ENCODE peak calls at places on chromosome 22, in six cellular contexts. One of them, this sample, is unnamed.

GRCh38 chr22:42717197-42717967 is 3.3 kb downstream of the A4GALT start:
- DNase-seq in fibroblast of lung: no peak
- DNase-seq in WTC11: peak; percentile 31
- DNase-seq in stimulated activated CD4-positive, alpha-beta T cell treated with anti-CD3 and anti-CD28 coated beads, Interleukin-4, amount 100 ng/mL, for 24 hours: no peak
- DNase-seq in activated CD8-positive, alpha-beta memory T cell treated with anti-CD3 and anti-CD28 coated beads for 48 hours: no peak
- DNase-seq in prostate gland: no peak
- DNase-seq in this sample: peak; percentile 65

GRCh38 chr22:39546889-39547586 is 14.5 kb upstream of the RPS19BP1 start:
- DNase-seq in fibroblast of lung: peak; percentile 59
- DNase-seq in stimulated activated CD4-positive, alpha-beta T cell treated with anti-CD3 and anti-CD28 coated beads, Interleukin-4, amount 100 ng/mL, for 24 hours: no peak
- DNase-seq in activated CD8-positive, alpha-beta memory T cell treated with anti-CD3 and anti-CD28 coated beads for 48 hours: no peak
- DNase-seq in WTC11: no peak
- DNase-seq in prostate gland: no peak
- DNase-seq in this sample: no peak

GRCh38 chr22:29661355-29661754 is 57.9 kb downstream of the NF2 start:
- DNase-seq in fibroblast of lung: peak; percentile 71
- DNase-seq in stimulated activated CD4-positive, alpha-beta T cell treated with anti-CD3 and anti-CD28 coated beads, Interleukin-4, amount 100 ng/mL, for 24 hours: no peak
- DNase-seq in activated CD8-positive, alpha-beta memory T cell treated with anti-CD3 and anti-CD28 coated beads for 48 hours: no peak
- DNase-seq in WTC11: no peak
- DNase-seq in prostate gland: no peak
- DNase-seq in this sample: no peak

GRCh38 chr22:21712751-21713427 is 22.7 kb downstream of the YPEL1 start:
- DNase-seq in prostate gland: peak; percentile 63
- DNase-seq in WTC11: peak; percentile 60
- DNase-seq in activated CD8-positive, alpha-beta memory T cell treated with anti-CD3 and anti-CD28 coated beads for 48 hours: peak; percentile 17
- DNase-seq in fibroblast of lung: peak; percentile 83
- DNase-seq in stimulated activated CD4-positive, alpha-beta T cell treated with anti-CD3 and anti-CD28 coated beads, Interleukin-4, amount 100 ng/mL, for 24 hours: peak; percentile 69
- DNase-seq in this sample: peak; percentile 58

GRCh38 chr22:48088226-48088625 is 1325.8 kb downstream of the TBC1D22A start:
- DNase-seq in prostate gland: no peak
- DNase-seq in WTC11: no peak
- DNase-seq in fibroblast of lung: no peak
- DNase-seq in activated CD8-positive, alpha-beta memory T cell treated with anti-CD3 and anti-CD28 coated beads for 48 hours: no peak
- DNase-seq in stimulated activated CD4-positive, alpha-beta T cell treated with anti-CD3 and anti-CD28 coated beads, Interleukin-4, amount 100 ng/mL, for 24 hours: no peak
- DNase-seq in this sample: no peak

GRCh38 chr22:48765595-48765994 is 1062.1 kb downstream of the BRD1 start:
- DNase-seq in fibroblast of lung: no peak
- DNase-seq in activated CD8-positive, alpha-beta memory T cell treated with anti-CD3 and anti-CD28 coated beads for 48 hours: no peak
- DNase-seq in WTC11: no peak
- DNase-seq in prostate gland: no peak
- DNase-seq in stimulated activated CD4-positive, alpha-beta T cell treated with anti-CD3 and anti-CD28 coated beads, Interleukin-4, amount 100 ng/mL, for 24 hours: no peak
- DNase-seq in this sample: no peak

GRCh38 chr22:39577900-39578299 is 7.3 kb downstream of the CACNA1I start:
- DNase-seq in stimulated activated CD4-positive, alpha-beta T cell treated with anti-CD3 and anti-CD28 coated beads, Interleukin-4, amount 100 ng/mL, for 24 hours: no peak
- DNase-seq in prostate gland: no peak
- DNase-seq in fibroblast of lung: no peak
- DNase-seq in activated CD8-positive, alpha-beta memory T cell treated with anti-CD3 and anti-CD28 coated beads for 48 hours: no peak
- DNase-seq in WTC11: no peak
- DNase-seq in this sample: no peak

GRCh38 chr22:37609240-37610152 is 862 bp downstream of the GGA1 start:
- DNase-seq in WTC11: no peak
- DNase-seq in fibroblast of lung: no peak
- DNase-seq in stimulated activated CD4-positive, alpha-beta T cell treated with anti-CD3 and anti-CD28 coated beads, Interleukin-4, amount 100 ng/mL, for 24 hours: no peak
- DNase-seq in activated CD8-positive, alpha-beta memory T cell treated with anti-CD3 and anti-CD28 coated beads for 48 hours: no peak
- DNase-seq in prostate gland: no peak
- DNase-seq in this sample: no peak

GRCh38 chr22:23878219-23878618 is 16.0 kb upstream of the MIF start:
- DNase-seq in stimulated activated CD4-positive, alpha-beta T cell treated with anti-CD3 and anti-CD28 coated beads, Interleukin-4, amount 100 ng/mL, for 24 hours: no peak
- DNase-seq in fibroblast of lung: no peak
- DNase-seq in prostate gland: no peak
- DNase-seq in activated CD8-positive, alpha-beta memory T cell treated with anti-CD3 and anti-CD28 coated beads for 48 hours: no peak
- DNase-seq in WTC11: no peak
- DNase-seq in this sample: no peak

GRCh38 chr22:27581241-27581640 is 220.3 kb downstream of the MN1 start:
- DNase-seq in prostate gland: no peak
- DNase-seq in WTC11: no peak
- DNase-seq in activated CD8-positive, alpha-beta memory T cell treated with anti-CD3 and anti-CD28 coated beads for 48 hours: no peak
- DNase-seq in stimulated activated CD4-positive, alpha-beta T cell treated with anti-CD3 and anti-CD28 coated beads, Interleukin-4, amount 100 ng/mL, for 24 hours: no peak
- DNase-seq in fibroblast of lung: no peak
- DNase-seq in this sample: no peak

GRCh38 chr22:25403752-25404471 is 160.6 kb upstream of the GRK3 start:
- DNase-seq in WTC11: no peak
- DNase-seq in fibroblast of lung: peak; percentile 59
- DNase-seq in stimulated activated CD4-positive, alpha-beta T cell treated with anti-CD3 and anti-CD28 coated beads, Interleukin-4, amount 100 ng/mL, for 24 hours: no peak
- DNase-seq in activated CD8-positive, alpha-beta memory T cell treated with anti-CD3 and anti-CD28 coated beads for 48 hours: no peak
- DNase-seq in prostate gland: no peak
- DNase-seq in this sample: no peak

GRCh38 chr22:20117656-20118571 is 888 bp upstream of the TRMT2A start:
- DNase-seq in fibroblast of lung: peak; percentile 8
- DNase-seq in activated CD8-positive, alpha-beta memory T cell treated with anti-CD3 and anti-CD28 coated beads for 48 hours: peak; percentile 65
- DNase-seq in stimulated activated CD4-positive, alpha-beta T cell treated with anti-CD3 and anti-CD28 coated beads, Interleukin-4, amount 100 ng/mL, for 24 hours: peak; percentile 87
- DNase-seq in WTC11: no peak
- DNase-seq in prostate gland: no peak
- DNase-seq in this sample: peak; percentile 34

GRCh38 chr22:24077416-24077815 is 66.3 kb downstream of the CABIN1 start:
- DNase-seq in activated CD8-positive, alpha-beta memory T cell treated with anti-CD3 and anti-CD28 coated beads for 48 hours: no peak
- DNase-seq in fibroblast of lung: no peak
- DNase-seq in prostate gland: no peak
- DNase-seq in WTC11: no peak
- DNase-seq in stimulated activated CD4-positive, alpha-beta T cell treated with anti-CD3 and anti-CD28 coated beads, Interleukin-4, amount 100 ng/mL, for 24 hours: no peak
- DNase-seq in this sample: no peak

GRCh38 chr22:39315389-39315788 is 4.0 kb downstream of the RPL3 start:
- DNase-seq in stimulated activated CD4-positive, alpha-beta T cell treated with anti-CD3 and anti-CD28 coated beads, Interleukin-4, amount 100 ng/mL, for 24 hours: no peak
- DNase-seq in fibroblast of lung: no peak
- DNase-seq in prostate gland: no peak
- DNase-seq in activated CD8-positive, alpha-beta memory T cell treated with anti-CD3 and anti-CD28 coated beads for 48 hours: no peak
- DNase-seq in WTC11: no peak
- DNase-seq in this sample: no peak

GRCh38 chr22:49011769-49012598 is 815.7 kb downstream of the BRD1 start:
- DNase-seq in activated CD8-positive, alpha-beta memory T cell treated with anti-CD3 and anti-CD28 coated beads for 48 hours: no peak
- DNase-seq in stimulated activated CD4-positive, alpha-beta T cell treated with anti-CD3 and anti-CD28 coated beads, Interleukin-4, amount 100 ng/mL, for 24 hours: no peak
- DNase-seq in prostate gland: no peak
- DNase-seq in WTC11: no peak
- DNase-seq in fibroblast of lung: no peak
- DNase-seq in this sample: no peak

GRCh38 chr22:28032896-28033295 is 113.8 kb upstream of the PITPNB start:
- DNase-seq in fibroblast of lung: no peak
- DNase-seq in WTC11: no peak
- DNase-seq in prostate gland: no peak
- DNase-seq in activated CD8-positive, alpha-beta memory T cell treated with anti-CD3 and anti-CD28 coated beads for 48 hours: no peak
- DNase-seq in stimulated activated CD4-positive, alpha-beta T cell treated with anti-CD3 and anti-CD28 coated beads, Interleukin-4, amount 100 ng/mL, for 24 hours: no peak
- DNase-seq in this sample: no peak

GRCh38 chr22:32802291-32802826 is 854 bp downstream of the TIMP3 start:
- DNase-seq in activated CD8-positive, alpha-beta memory T cell treated with anti-CD3 and anti-CD28 coated beads for 48 hours: no peak
- DNase-seq in prostate gland: no peak
- DNase-seq in stimulated activated CD4-positive, alpha-beta T cell treated with anti-CD3 and anti-CD28 coated beads, Interleukin-4, amount 100 ng/mL, for 24 hours: no peak
- DNase-seq in WTC11: no peak
- DNase-seq in fibroblast of lung: peak; percentile 16
- DNase-seq in this sample: no peak

GRCh38 chr22:26172389-26172990 is 3.2 kb downstream of the SEZ6L start:
- DNase-seq in activated CD8-positive, alpha-beta memory T cell treated with anti-CD3 and anti-CD28 coated beads for 48 hours: no peak
- DNase-seq in stimulated activated CD4-positive, alpha-beta T cell treated with anti-CD3 and anti-CD28 coated beads, Interleukin-4, amount 100 ng/mL, for 24 hours: peak; percentile 9
- DNase-seq in fibroblast of lung: peak; percentile 1
- DNase-seq in prostate gland: no peak
- DNase-seq in WTC11: peak; percentile 76
- DNase-seq in this sample: peak; percentile 79

GRCh38 chr22:49502126-49502826 is 325.4 kb downstream of the BRD1 start:
- DNase-seq in stimulated activated CD4-positive, alpha-beta T cell treated with anti-CD3 and anti-CD28 coated beads, Interleukin-4, amount 100 ng/mL, for 24 hours: no peak
- DNase-seq in prostate gland: no peak
- DNase-seq in WTC11: no peak
- DNase-seq in activated CD8-positive, alpha-beta memory T cell treated with anti-CD3 and anti-CD28 coated beads for 48 hours: no peak
- DNase-seq in fibroblast of lung: peak; percentile 1
- DNase-seq in this sample: no peak

GRCh38 chr22:30424471-30425326 is 869 bp upstream of the MTFP1 start:
- DNase-seq in prostate gland: no peak
- DNase-seq in stimulated activated CD4-positive, alpha-beta T cell treated with anti-CD3 and anti-CD28 coated beads, Interleukin-4, amount 100 ng/mL, for 24 hours: peak; percentile 25
- DNase-seq in fibroblast of lung: no peak
- DNase-seq in activated CD8-positive, alpha-beta memory T cell treated with anti-CD3 and anti-CD28 coated beads for 48 hours: no peak
- DNase-seq in WTC11: no peak
- DNase-seq in this sample: no peak

GRCh38 chr22:49660321-49660720 is 167.4 kb downstream of the BRD1 start:
- DNase-seq in WTC11: no peak
- DNase-seq in activated CD8-positive, alpha-beta memory T cell treated with anti-CD3 and anti-CD28 coated beads for 48 hours: no peak
- DNase-seq in prostate gland: no peak
- DNase-seq in fibroblast of lung: no peak
- DNase-seq in stimulated activated CD4-positive, alpha-beta T cell treated with anti-CD3 and anti-CD28 coated beads, Interleukin-4, amount 100 ng/mL, for 24 hours: peak; percentile 1
- DNase-seq in this sample: no peak

GRCh38 chr22:45804986-45805325 is 133.3 kb downstream of the ATXN10 start:
- DNase-seq in stimulated activated CD4-positive, alpha-beta T cell treated with anti-CD3 and anti-CD28 coated beads, Interleukin-4, amount 100 ng/mL, for 24 hours: no peak
- DNase-seq in activated CD8-positive, alpha-beta memory T cell treated with anti-CD3 and anti-CD28 coated beads for 48 hours: no peak
- DNase-seq in fibroblast of lung: peak; percentile 97
- DNase-seq in WTC11: no peak
- DNase-seq in prostate gland: no peak
- DNase-seq in this sample: no peak

GRCh38 chr22:22048981-22049531 is 66.5 kb upstream of the TOP3B start:
- DNase-seq in WTC11: no peak
- DNase-seq in fibroblast of lung: no peak
- DNase-seq in stimulated activated CD4-positive, alpha-beta T cell treated with anti-CD3 and anti-CD28 coated beads, Interleukin-4, amount 100 ng/mL, for 24 hours: no peak
- DNase-seq in activated CD8-positive, alpha-beta memory T cell treated with anti-CD3 and anti-CD28 coated beads for 48 hours: no peak
- DNase-seq in prostate gland: no peak
- DNase-seq in this sample: no peak

GRCh38 chr22:48939441-48940265 is 888.0 kb downstream of the BRD1 start:
- DNase-seq in stimulated activated CD4-positive, alpha-beta T cell treated with anti-CD3 and anti-CD28 coated beads, Interleukin-4, amount 100 ng/mL, for 24 hours: no peak
- DNase-seq in WTC11: no peak
- DNase-seq in prostate gland: no peak
- DNase-seq in activated CD8-positive, alpha-beta memory T cell treated with anti-CD3 and anti-CD28 coated beads for 48 hours: no peak
- DNase-seq in fibroblast of lung: no peak
- DNase-seq in this sample: no peak

GRCh38 chr22:32824531-32825315 is 23.2 kb downstream of the TIMP3 start:
- DNase-seq in prostate gland: no peak
- DNase-seq in WTC11: no peak
- DNase-seq in fibroblast of lung: no peak
- DNase-seq in stimulated activated CD4-positive, alpha-beta T cell treated with anti-CD3 and anti-CD28 coated beads, Interleukin-4, amount 100 ng/mL, for 24 hours: no peak
- DNase-seq in activated CD8-positive, alpha-beta memory T cell treated with anti-CD3 and anti-CD28 coated beads for 48 hours: no peak
- DNase-seq in this sample: no peak